ENCODE peak calls at places on chromosomes 1 and 21, in seven cellular contexts. V, C, O, L, E, I and P are unnamed samples.

GRCh38 chr1:117416546-117417117 is 49.4 kb downstream of the MAN1A2 start:
- DNase-seq in V (peak; percentile 25), C (no peak), O (no peak), L (no peak), E (no peak), I (no peak), P (no peak)

GRCh38 chr1:183218039-183218618 is 32.1 kb downstream of the LAMC2 start:
- DNase-seq in V (no peak), C (no peak), O (no peak), L (no peak), E (no peak), I (no peak), P (no peak)

GRCh38 chr1:200154069-200154767 is 126.7 kb downstream of the NR5A2 start:
- DNase-seq in V (peak; percentile 81), C (peak; percentile 90), O (peak; percentile 54), L (no peak), E (no peak), I (no peak), P (peak; percentile 79)

GRCh38 chr21:36699026-36699545 is at the start of gene SIM2:
- DNase-seq in V (peak; percentile 63), C (no peak), O (no peak), L (no peak), E (peak; percentile 58), I (no peak), P (no peak)

GRCh38 chr21:37675202-37675801 is 241.0 kb downstream of the KCNJ6 start:
- DNase-seq in V (peak; percentile 73), C (peak; percentile 70), O (peak; percentile 25), L (no peak), E (peak; percentile 69), I (peak; percentile 68), P (peak; percentile 82)

GRCh38 chr1:246629030-246629429 is 62.8 kb downstream of the CNST start:
- DNase-seq in V (no peak), C (peak; percentile 89), O (no peak), L (no peak), E (no peak), I (no peak), P (no peak)

GRCh38 chr1:173554541-173555250 is 48.2 kb downstream of the SLC9C2 start:
- DNase-seq in V (no peak), C (no peak), O (no peak), L (no peak), E (no peak), I (no peak), P (no peak)

GRCh38 chr21:44006017-44006624 is 6.0 kb upstream of the TRAPPC10 start:
- DNase-seq in V (no peak), C (no peak), O (no peak), L (peak; percentile 83), E (no peak), I (no peak), P (no peak)

GRCh38 chr1:10761503-10762152 is 34.8 kb downstream of the CASZ1 start:
- DNase-seq in V (peak; percentile 25), C (peak; percentile 22), O (peak; percentile 11), L (no peak), E (peak; percentile 76), I (peak; percentile 69), P (no peak)

GRCh38 chr1:201888282-201889033 is at the start of gene SHISA4:
- DNase-seq in V (no peak), C (no peak), O (no peak), L (no peak), E (peak; percentile 73), I (peak; percentile 67), P (no peak)

GRCh38 chr1:226603976-226604845 is 55.6 kb downstream of the STUM start:
- DNase-seq in V (peak; percentile 92), C (no peak), O (no peak), L (no peak), E (no peak), I (peak; percentile 21), P (no peak)

GRCh38 chr21:46404306-46404705 is 54.4 kb upstream of the DIP2A start:
- DNase-seq in V (no peak), C (no peak), O (no peak), L (no peak), E (no peak), I (no peak), P (no peak)

GRCh38 chr1:203448521-203449061 is 27.0 kb upstream of the PRELP start:
- DNase-seq in V (peak; percentile 87), C (no peak), O (no peak), L (no peak), E (no peak), I (no peak), P (no peak)

GRCh38 chr1:173861731-173862145 is 6.1 kb downstream of the GAS5 start:
- DNase-seq in V (peak; percentile 60), C (peak; percentile 70), O (no peak), L (no peak), E (no peak), I (no peak), P (no peak)

GRCh38 chr1:203307690-203308126 is 2.4 kb downstream of the BTG2 start:
- DNase-seq in V (peak; percentile 49), C (no peak), O (no peak), L (no peak), E (no peak), I (no peak), P (no peak)

GRCh38 chr1:208475449-208475848 is 231.3 kb upstream of the PLXNA2 start:
- DNase-seq in V (peak; percentile 44), C (no peak), O (no peak), L (peak; percentile 41), E (no peak), I (no peak), P (no peak)

GRCh38 chr1:64569376-64569775 is 99.4 kb downstream of the CACHD1 start:
- DNase-seq in V (no peak), C (no peak), O (no peak), L (no peak), E (no peak), I (no peak), P (no peak)

GRCh38 chr1:166908942-166909341 is 32.9 kb upstream of the TADA1 start:
- DNase-seq in V (no peak), C (no peak), O (no peak), L (peak; percentile 5), E (no peak), I (no peak), P (no peak)

GRCh38 chr1:27496604-27497155 is 6.7 kb upstream of the WASF2 start:
- DNase-seq in V (peak; percentile 97), C (no peak), O (no peak), L (no peak), E (no peak), I (peak; percentile 20), P (no peak)

GRCh38 chr1:27031235-27032118 is 18.8 kb upstream of the TENT5B start:
- DNase-seq in V (peak; percentile 94), C (no peak), O (no peak), L (no peak), E (peak; percentile 91), I (peak; percentile 90), P (no peak)

GRCh38 chr21:45283019-45283610 is 4.6 kb downstream of the POFUT2 start:
- DNase-seq in V (no peak), C (no peak), O (no peak), L (no peak), E (peak; percentile 15), I (peak; percentile 37), P (no peak)
- H3K4me3 ChIP-seq in V (no peak overlapping the region), C (no peak overlapping the region), O (no peak overlapping the region), L (no peak overlapping the region), E (no peak overlapping the region), I (no peak overlapping the region), P (no peak overlapping the region)

DNA sequence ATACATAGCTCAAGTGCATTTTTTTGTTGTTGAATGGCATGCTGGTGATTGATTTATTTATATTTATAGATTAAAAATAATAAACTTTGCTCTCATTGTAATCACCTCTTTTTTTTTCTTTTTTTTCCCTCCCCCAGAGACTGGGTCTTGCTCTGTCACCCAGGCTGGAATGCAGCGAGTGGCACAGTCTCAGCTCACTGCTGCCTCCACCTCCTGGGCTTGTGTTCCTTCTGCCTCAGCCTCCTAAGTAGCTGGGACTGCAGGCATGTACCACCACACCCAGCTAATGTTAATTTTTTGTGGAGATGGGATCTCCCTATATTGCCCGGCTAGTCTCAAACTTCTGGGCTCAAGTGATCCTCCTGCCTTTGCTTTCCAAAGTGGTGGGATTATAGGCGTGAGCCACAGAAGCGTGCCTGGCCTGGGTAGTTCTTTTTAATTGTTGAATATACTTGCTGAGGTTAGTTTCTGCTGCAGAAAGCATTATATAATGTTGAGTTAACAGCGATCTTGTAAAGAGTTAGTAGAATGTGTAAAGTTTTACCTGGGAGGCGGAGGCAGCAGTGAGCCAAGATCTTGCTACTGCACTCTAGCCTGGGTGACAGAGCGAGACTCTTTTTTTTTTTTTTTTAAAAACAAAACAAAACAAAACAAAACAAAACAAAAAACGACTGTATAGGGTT is 82.6 kb downstream of the CAMTA1 start:
- DNase-seq in V (peak; percentile 40), C (no peak), O (no peak), L (no peak), E (no peak), I (no peak), P (no peak)
- H3K4me3 ChIP-seq in V (no peak overlapping the region), C (no peak overlapping the region), O (no peak overlapping the region), L (no peak overlapping the region), E (no peak overlapping the region), I (no peak overlapping the region), P (no peak overlapping the region)

DNA sequence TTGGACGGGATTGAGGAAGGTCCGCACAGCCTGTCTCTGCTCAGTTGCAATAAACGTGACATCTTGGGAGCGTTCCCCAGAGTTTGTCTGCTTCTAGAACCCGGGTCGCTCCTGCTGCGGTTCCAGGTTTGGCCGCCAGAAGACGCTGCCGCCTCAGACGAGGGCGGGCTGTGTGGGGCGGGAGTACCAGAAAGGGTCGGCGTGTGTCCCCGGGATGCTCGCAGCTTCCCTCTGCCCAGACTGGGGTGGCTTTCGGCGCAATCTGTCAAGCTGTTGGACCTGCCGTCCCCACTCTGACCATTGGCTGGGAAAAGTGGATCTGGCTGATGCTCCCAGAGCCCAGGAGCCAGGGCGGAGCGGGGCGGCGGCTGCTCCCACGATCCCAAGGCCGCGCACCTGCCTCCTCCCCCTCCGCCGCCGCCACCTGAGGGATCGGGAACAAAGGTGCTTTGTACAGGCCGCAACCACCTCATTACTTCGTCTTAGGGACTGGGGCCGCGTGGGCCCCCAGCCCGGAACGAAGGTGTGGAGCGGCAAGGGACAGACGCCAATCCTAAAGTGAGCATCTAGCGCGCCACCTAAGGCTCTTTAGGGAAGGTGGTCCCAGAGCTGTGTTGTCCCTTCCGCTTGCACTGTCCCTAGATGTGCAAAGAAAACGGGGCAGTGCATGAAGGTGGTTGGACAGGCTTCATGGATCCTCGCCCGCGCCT is 683 bp upstream of the EFNA4 start:
- DNase-seq in V (peak; percentile 82), C (peak; percentile 63), O (peak; percentile 56), L (no peak), E (peak; percentile 90), I (peak; percentile 88), P (peak; percentile 77)
- H3K4me3 ChIP-seq in V (no peak overlapping the region), C (peak overlapping the region; percentile 79), O (peak overlapping the region; percentile 70), L (peak overlapping the region; percentile 81), E (no peak overlapping the region), I (peak overlapping the region; percentile 60), P (peak overlapping the region; percentile 74)

DNA sequence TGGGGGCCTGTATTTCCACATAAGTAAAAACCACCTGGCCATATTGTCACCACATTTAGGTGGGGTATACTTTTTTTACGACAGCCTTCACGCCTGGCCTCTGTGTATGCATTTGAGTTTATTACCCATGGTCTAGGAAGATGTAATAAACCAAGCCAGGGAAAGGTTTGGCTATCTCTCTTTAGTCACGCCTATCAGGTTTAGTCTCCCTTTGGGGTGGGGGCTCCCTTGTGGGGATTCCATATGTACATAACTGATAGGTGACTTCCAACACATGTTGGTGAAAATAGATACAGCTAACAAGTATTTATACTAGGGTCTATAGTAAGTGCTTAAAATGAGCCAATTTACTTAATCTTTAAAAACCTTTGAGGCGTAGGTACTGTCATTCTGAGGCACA is 4.2 kb downstream of the YBX1 start:
- DNase-seq in V (no peak), C (no peak), O (no peak), L (no peak), E (no peak), I (no peak), P (no peak)
- H3K4me3 ChIP-seq in V (no peak overlapping the region), C (peak overlapping the region; percentile 86), O (no peak overlapping the region), L (no peak overlapping the region), E (no peak overlapping the region), I (no peak overlapping the region), P (no peak overlapping the region)

GRCh38 chr1:119987689-119988088 is 81.8 kb downstream of the NOTCH2 start:
- DNase-seq in V (no peak), C (peak; percentile 43), O (no peak), L (no peak), E (no peak), I (no peak), P (peak; percentile 50)
- H3K4me3 ChIP-seq in V (no peak overlapping the region), C (no peak overlapping the region), O (no peak overlapping the region), L (no peak overlapping the region), E (no peak overlapping the region), I (no peak overlapping the region), P (no peak overlapping the region)